ENCODE peak calls at places on chromosomes 6 and 20, in five cellular contexts. T is IMR-90, B is cardiac muscle cell, P is neural progenitor cell, O is left ventricle myocardium inferior. W is an unnamed sample.

GRCh38 chr6:110876170-110876773 is 1.7 kb downstream of the AMD1 start:
- DNase-seq in T (peak), O (peak), P (peak), B (peak), W (peak)

GRCh38 chr20:39069976-39070375 is 107.8 kb downstream of the DHX35 start:
- DNase-seq in O (no peak), B (no peak), P (no peak), T (peak), W (no peak)

GRCh38 chr20:54350415-54350814 is 125.0 kb upstream of the DOK5 start:
- DNase-seq in O (no peak), P (no peak), T (peak), B (no peak), W (no peak)

GRCh38 chr6:142331075-142331551 is 29.3 kb downstream of the ADGRG6 start:
- DNase-seq in P (peak), O (no peak), T (peak), B (no peak), W (no peak)

GRCh38 chr6:169251822-169252804 is 1.5 kb downstream of the THBS2 start:
- DNase-seq in B (no peak), P (peak), O (no peak), T (no peak), W (no peak)

GRCh38 chr20:49890651-49891361 is 24.5 kb downstream of the SPATA2 start:
- DNase-seq in T (no peak), O (peak), B (peak), P (peak), W (no peak)

GRCh38 chr6:16684896-16685554 is 76.2 kb downstream of the ATXN1 start:
- DNase-seq in T (peak), P (no peak), B (no peak), O (no peak), W (no peak)

GRCh38 chr6:20707870-20708269 is 173.6 kb downstream of the CDKAL1 start:
- DNase-seq in B (no peak), P (no peak), T (no peak), O (no peak), W (no peak)

GRCh38 chr6:107416179-107416578 is 43.2 kb downstream of the PDSS2 start:
- DNase-seq in B (no peak), T (no peak), O (no peak), P (no peak), W (no peak)

GRCh38 chr20:38373231-38373867 is 27.1 kb downstream of the LBP start:
- DNase-seq in P (no peak), B (no peak), O (no peak), T (no peak), W (no peak)

GRCh38 chr6:151257984-151258445 is 18.2 kb downstream of the AKAP12 start:
- DNase-seq in O (no peak), B (peak), P (no peak), T (peak), W (no peak)

DNA sequence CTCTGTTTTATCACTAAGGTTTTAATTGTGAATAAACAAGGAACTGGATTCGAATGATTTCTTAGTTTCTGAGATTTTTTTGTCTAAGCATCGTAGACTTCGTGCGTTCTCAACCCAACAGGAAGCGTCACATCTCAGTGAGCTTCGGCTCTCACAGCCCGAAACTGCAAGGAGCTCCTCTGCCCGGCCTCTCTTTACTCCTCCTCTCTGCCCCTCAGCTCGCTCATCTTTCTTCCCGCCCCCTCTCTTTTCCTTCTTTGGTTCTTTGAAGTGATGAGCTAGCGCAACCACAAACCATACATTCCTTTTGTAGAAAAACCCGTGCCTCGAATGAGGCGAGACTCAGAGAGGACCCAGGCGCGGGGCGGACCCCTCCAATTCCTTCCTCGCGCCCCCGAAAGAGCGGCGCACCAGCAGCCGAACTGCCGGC is 480 bp upstream of the NT5E start:
- DNase-seq in P (peak), B (peak), T (peak), O (no peak), W (no peak)
- H3K4me3 ChIP-seq in P (peak), B (peak), T (peak), O (peak), W (peak)

GRCh38 chr6:43494766-43495165 is 15.4 kb downstream of the LRRC73 start:
- DNase-seq in T (no peak), O (no peak), P (no peak), B (no peak), W (no peak)

GRCh38 chr6:43494321-43494720 is 15.8 kb downstream of the LRRC73 start:
- DNase-seq in B (no peak), T (no peak), P (no peak), O (no peak), W (no peak)

GRCh38 chr6:43496370-43497128 is 13.6 kb downstream of the LRRC73 start:
- DNase-seq in O (no peak), T (peak), B (peak), P (peak), W (no peak)

GRCh38 chr6:43497129-43497396 is 13.1 kb downstream of the LRRC73 start:
- DNase-seq in O (no peak), B (no peak), T (no peak), P (no peak), W (no peak)

GRCh38 chr6:43495409-43495941 is 14.7 kb downstream of the LRRC73 start:
- DNase-seq in O (no peak), B (no peak), T (no peak), P (no peak), W (no peak)
- TF ChIP-seq CTCF in O (peak), B (peak), T (peak), P (peak), W (peak)

GRCh38 chr6:52352239-52353008 is 9.5 kb upstream of the PAQR8 start:
- DNase-seq in O (no peak), B (no peak), P (peak), T (peak), W (peak)
- H3K4me3 ChIP-seq in O (no peak), B (no peak), P (no peak), T (no peak), W (no peak)

DNA sequence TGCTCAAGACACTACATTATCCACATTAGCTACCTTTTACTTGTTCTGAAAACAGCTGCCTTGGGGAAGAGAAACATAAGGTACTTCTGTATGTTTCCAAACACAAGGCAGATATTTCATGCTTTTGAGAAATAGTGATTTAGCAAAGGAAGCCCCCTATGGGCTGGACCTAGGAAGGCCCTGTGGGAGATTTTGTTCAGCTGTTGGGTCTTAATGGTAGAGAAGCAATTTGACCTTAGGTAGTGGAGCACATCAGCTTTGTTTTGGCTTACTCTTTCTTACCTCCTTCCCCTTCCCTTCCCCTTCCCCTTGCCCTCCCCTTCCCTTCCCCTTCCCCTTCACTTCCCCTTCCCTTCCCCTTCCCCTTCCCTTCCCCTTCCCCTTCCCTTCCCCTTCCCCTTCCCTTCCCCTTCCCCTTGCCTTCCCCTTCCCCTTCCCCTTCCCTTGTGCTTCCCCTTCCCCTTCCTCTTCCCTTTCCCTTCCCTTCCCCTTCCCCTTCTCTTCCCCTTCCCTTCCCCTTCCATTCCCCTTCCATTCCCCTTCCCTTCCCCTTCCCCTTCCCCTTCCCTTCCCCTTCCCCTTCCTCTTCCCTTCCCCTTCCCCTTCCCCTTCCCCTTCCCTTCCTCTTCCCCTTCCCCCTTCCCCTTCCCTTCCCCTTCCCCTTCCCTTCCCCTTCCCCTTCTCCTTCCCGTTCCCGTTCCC is 84.6 kb downstream of the ANKS1A start:
- DNase-seq in P (no peak), T (no peak), B (no peak), O (no peak), W (no peak)
- TF ChIP-seq CTCF in P (peak), T (no peak), B (peak), O (peak), W (no peak)

GRCh38 chr6:43579171-43579570 is 3.2 kb downstream of the POLH start:
- DNase-seq in O (no peak), P (no peak), B (no peak), T (peak), W (no peak)

GRCh38 chr6:43575772-43576551 is at the start of the genes POLH and XPO5:
- DNase-seq in T (peak), O (peak), P (peak), B (peak), W (peak)

GRCh38 chr6:43582911-43583310 is 6.9 kb downstream of the POLH start:
- DNase-seq in P (no peak), T (no peak), B (no peak), O (no peak), W (no peak)

GRCh38 chr6:43575105-43575771 is 600 bp downstream of the XPO5 start:
- DNase-seq in P (peak), B (peak), O (peak), T (peak), W (no peak)

GRCh38 chr6:43578748-43579147 is 2.8 kb downstream of the POLH start:
- DNase-seq in P (no peak), T (peak), O (no peak), B (no peak), W (no peak)
- H3K4me3 ChIP-seq in P (no peak), T (no peak), O (no peak), B (no peak), W (peak)

GRCh38 chr20:11917663-11918062 is at the start of gene BTBD3:
- DNase-seq in T (peak), P (peak), O (peak), B (peak), W (peak)

GRCh38 chr20:11918280-11918952 is 723 bp downstream of the BTBD3 start:
- DNase-seq in B (no peak), P (no peak), T (no peak), O (no peak), W (no peak)

GRCh38 chr20:11912013-11912663 is 5.6 kb upstream of the BTBD3 start:
- DNase-seq in P (peak), O (no peak), T (no peak), B (peak), W (no peak)

GRCh38 chr20:11907621-11908020 is 10.1 kb upstream of the BTBD3 start:
- DNase-seq in P (no peak), B (no peak), O (no peak), T (peak), W (no peak)

DNA sequence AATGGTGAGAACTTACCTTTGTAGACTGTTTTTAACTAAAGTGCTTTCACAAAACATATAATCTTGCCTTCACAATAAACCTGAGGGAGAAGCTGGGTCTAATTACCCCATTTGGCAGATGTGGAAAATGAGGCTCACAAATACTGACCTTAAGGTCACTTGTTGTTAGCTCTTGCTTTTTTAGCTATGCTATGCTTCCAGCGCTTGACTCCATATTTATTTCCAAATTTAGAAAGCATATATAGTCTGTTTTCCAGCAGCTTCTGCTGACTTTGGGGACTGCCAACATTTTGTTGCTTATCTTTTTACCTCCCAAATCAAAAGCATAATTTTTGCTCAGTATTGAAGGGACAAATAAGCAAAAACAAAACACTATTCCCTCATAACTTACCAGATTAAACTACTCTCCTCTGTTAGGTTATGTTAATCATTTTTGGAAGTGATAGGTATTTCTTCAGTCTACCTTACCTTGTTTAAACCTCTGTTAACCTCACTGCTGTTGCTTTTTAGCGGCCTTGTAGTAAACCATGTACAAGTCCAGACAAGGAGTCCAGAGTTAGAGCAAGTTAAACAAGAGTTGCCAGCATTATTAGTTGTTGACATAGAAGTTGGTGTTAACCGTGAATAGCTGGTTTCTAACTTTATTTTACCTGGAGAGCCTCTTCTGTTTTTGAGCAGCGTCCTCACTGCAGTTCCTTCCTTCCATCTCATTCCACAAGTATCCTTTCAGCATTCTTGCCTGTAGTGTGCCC is 4.9 kb upstream of the BTBD3 start:
- DNase-seq in O (no peak), P (no peak), B (no peak), T (no peak), W (no peak)
- TF ChIP-seq CTCF in O (no peak), P (no peak), B (no peak), T (no peak), W (no peak)

GRCh38 chr6:43634702-43635303 is 837 bp upstream of the MAD2L1BP start:
- DNase-seq in P (no peak), T (no peak), O (no peak), B (no peak), W (no peak)
- H3K4me3 ChIP-seq in P (no peak), T (no peak), O (no peak), B (no peak), W (no peak)

DNA sequence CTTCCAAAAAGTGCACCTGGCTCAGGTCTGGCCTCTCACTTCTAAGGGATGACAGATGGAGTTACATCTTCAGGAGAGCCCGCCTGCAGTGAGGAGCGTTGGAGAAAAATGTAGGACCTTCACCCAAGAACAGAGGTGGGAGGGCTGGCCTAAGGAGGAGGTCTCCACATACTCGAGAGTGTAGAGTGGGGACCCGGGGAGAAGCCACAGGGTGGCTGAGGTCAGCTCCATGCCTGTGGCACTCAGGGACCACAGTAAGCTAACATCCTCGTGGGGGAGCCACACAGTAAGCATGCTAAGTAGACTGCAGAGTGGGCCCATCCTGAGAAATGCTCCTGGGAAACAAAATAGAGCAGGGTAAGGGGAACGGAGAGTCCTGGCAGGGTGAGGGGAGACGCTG is 24.0 kb downstream of the AAR2 start:
- DNase-seq in B (no peak), T (no peak), P (no peak), O (no peak), W (no peak)
- TF ChIP-seq CTCF in B (no peak), T (no peak), P (no peak), O (no peak), W (no peak)

GRCh38 chr6:143745160-143746133 is 67.7 kb downstream of the PHACTR2 start:
- DNase-seq in T (peak), P (peak), O (no peak), B (peak), W (no peak)
- H3K4me3 ChIP-seq in T (peak), P (no peak), O (peak), B (no peak), W (no peak)

W was measured in HFF-Myc.